ENCODE peak calls at places on chromosome 14, in ten cellular contexts. B is mesothelial cell of epicardium, N is GM13976, Q is Calu3, F is neural progenitor cell, T is epithelial cell of proximal tubule, S is tibial artery, A is NB4, H is fibroblast of mammary gland, D is right lobe of liver. V is an unnamed sample.

GRCh38 chr14:49951946-49952345 is 59.1 kb downstream of the ARF6 start:
- DNase-seq in F (no peak), S (no peak), N (no peak), H (no peak), Q (no peak), A (no peak), D (no peak), B (no peak), T (no peak), V (no peak)

GRCh38 chr14:54712371-54712998 is 145.6 kb downstream of the SAMD4A start:
- DNase-seq in A (no peak), H (peak), D (no peak), Q (no peak), T (no peak), F (no peak), N (no peak), B (no peak), S (peak), V (no peak)

GRCh38 chr14:32669416-32669815 is 269.3 kb upstream of the NPAS3 start:
- DNase-seq in T (no peak), D (no peak), Q (no peak), F (no peak), H (peak), N (no peak), S (no peak), B (no peak), A (no peak), V (no peak)

GRCh38 chr14:67668559-67668958 is 5.9 kb downstream of the VTI1B start:
- DNase-seq in B (no peak), D (no peak), S (no peak), H (no peak), N (peak), F (no peak), A (no peak), T (no peak), Q (no peak), V (no peak)

GRCh38 chr14:51014086-51014485 is 69.8 kb upstream of the PYGL start:
- DNase-seq in Q (no peak), H (peak), B (no peak), S (no peak), T (no peak), F (peak), N (no peak), A (no peak), D (no peak), V (no peak)

GRCh38 chr14:31770271-31770670 is 209.1 kb downstream of the NUBPL start:
- DNase-seq in F (no peak), Q (no peak), T (no peak), N (no peak), A (peak), S (no peak), D (no peak), H (peak), B (no peak), V (no peak)

GRCh38 chr14:54098536-54098935 is 141.9 kb upstream of the BMP4 start:
- DNase-seq in Q (no peak), T (no peak), H (peak), N (no peak), B (no peak), S (no peak), A (no peak), D (no peak), F (no peak), V (no peak)

GRCh38 chr14:54683882-54684794 is 117.2 kb downstream of the SAMD4A start:
- DNase-seq in A (no peak), F (peak), Q (no peak), H (peak), B (no peak), N (no peak), S (peak), T (no peak), D (no peak), V (no peak)

GRCh38 chr14:74302160-74302628 is 540 bp downstream of the ABCD4 start:
- DNase-seq in T (no peak), Q (peak), S (no peak), H (peak), A (peak), D (no peak), F (peak), B (no peak), N (peak), V (no peak)
- TF ChIP-seq CTCF in T (peak), Q (no peak), S (peak), H (peak), A (peak), D (peak), F (peak), B (no peak), N (no peak), V (peak)

GRCh38 chr14:23580948-23581281 is 2.3 kb upstream of the JPH4 start:
- DNase-seq in N (no peak), D (no peak), T (no peak), B (no peak), S (no peak), A (no peak), H (no peak), Q (no peak), F (no peak), V (peak)
- TF ChIP-seq CTCF in N (no peak), D (no peak), T (no peak), B (no peak), S (no peak), A (no peak), H (no peak), Q (no peak), F (no peak), V (no peak)

DNA sequence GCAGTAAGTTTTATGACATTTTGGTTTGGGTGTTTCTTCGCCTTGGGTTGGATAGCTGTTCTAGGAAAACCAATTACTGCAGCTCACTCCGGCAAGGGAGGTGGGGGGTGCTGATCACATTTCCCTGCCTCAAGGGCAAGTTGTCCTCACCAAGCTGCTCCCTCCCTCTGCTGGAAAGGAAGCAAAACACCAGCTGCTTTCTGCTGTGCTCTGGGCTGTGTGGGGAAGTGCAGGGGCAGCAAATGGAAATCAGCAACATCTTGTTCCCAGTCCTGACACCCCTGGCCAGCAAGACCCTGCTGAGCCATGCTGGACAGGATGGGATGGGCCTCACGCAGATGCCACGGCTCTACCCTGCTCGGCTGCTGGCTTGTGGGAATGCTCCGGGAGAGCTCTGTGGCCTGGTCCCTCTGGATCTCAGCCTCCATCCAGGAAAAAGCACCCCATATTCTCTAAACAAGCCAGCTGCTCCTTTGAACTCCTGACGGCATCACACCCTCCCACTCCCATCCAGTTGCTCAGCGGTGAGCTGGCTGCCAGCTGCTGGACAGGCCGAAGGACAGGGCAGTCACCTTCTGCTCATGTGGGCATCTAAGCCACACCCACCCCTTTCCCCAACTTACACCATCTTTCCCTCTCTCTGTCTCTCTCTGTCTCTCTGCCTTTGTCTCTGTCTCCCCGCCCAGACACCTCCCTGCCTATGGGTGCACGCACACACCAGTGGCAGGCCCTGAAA is 52.4 kb upstream of the EIF5 start:
- DNase-seq in D (peak), S (no peak), F (peak), A (peak), H (peak), B (no peak), N (no peak), T (no peak), Q (peak), V (peak)
- TF ChIP-seq CTCF in D (peak), S (no peak), F (peak), A (peak), H (peak), B (no peak), N (no peak), T (peak), Q (peak), V (no peak)

GRCh38 chr14:61188936-61189808 is 92.0 kb downstream of the TMEM30B start:
- DNase-seq in H (peak), Q (peak), S (peak), F (peak), B (peak), T (no peak), D (peak), N (peak), A (peak), V (peak)
- TF ChIP-seq CTCF in H (peak), Q (peak), S (peak), F (peak), B (no peak), T (peak), D (peak), N (peak), A (peak), V (no peak)

GRCh38 chr14:64762044-64763034 is 58.1 kb downstream of the PLEKHG3 start:
- DNase-seq in Q (peak), D (peak), S (peak), T (no peak), B (peak), H (peak), A (peak), N (no peak), F (peak), V (peak)
- TF ChIP-seq CTCF in Q (no peak), D (no peak), S (no peak), T (no peak), B (no peak), H (no peak), A (no peak), N (no peak), F (no peak), V (no peak)

GRCh38 chr14:25400607-25401206 is 350.8 kb upstream of the STXBP6 start:
- DNase-seq in T (peak), A (peak), D (no peak), H (peak), Q (peak), B (no peak), F (peak), N (no peak), S (no peak), V (peak)
- TF ChIP-seq CTCF in T (peak), A (peak), D (peak), H (peak), Q (peak), B (peak), F (peak), N (peak), S (no peak), V (peak)

GRCh38 chr14:22163051-22163450 is 426.0 kb downstream of the DAD1 start:
- DNase-seq in T (no peak), D (no peak), F (peak), B (no peak), H (peak), S (no peak), Q (no peak), A (peak), N (no peak), V (no peak)
- TF ChIP-seq CTCF in T (peak), D (no peak), F (peak), B (no peak), H (no peak), S (no peak), Q (no peak), A (peak), N (no peak), V (peak)